ENCODE peak calls at places on chromosomes 6 and 20, in five cellular contexts. I is glutamatergic neuron, V is IMR-90, D is LoVo, Y is AML-193. K is an unnamed sample.

GRCh38 chr20:61797200-61797599 is 268.5 kb downstream of the TAF4 start:
- DNase-seq in V (no peak), D (no peak), Y (no peak), I (peak), K (no peak)

GRCh38 chr6:32096394-32097258 is 12.5 kb downstream of the TNXB start:
- DNase-seq in V (no peak), D (no peak), I (no peak), Y (no peak), K (no peak)

GRCh38 chr6:142827356-142827755 is 117.6 kb downstream of the HIVEP2 start:
- DNase-seq in V (no peak), D (no peak), Y (no peak), I (no peak), K (no peak)

GRCh38 chr6:28738396-28738765 is 185.4 kb downstream of the TRIM27 start:
- DNase-seq in I (no peak), V (no peak), D (no peak), Y (no peak), K (no peak)

GRCh38 chr6:133980168-133980567 is 27.1 kb downstream of the TBPL1 start:
- DNase-seq in Y (no peak), I (no peak), V (no peak), D (no peak), K (no peak)

GRCh38 chr6:116246089-116246488 is 7.8 kb downstream of the TSPYL4 start:
- DNase-seq in I (no peak), V (peak), D (no peak), Y (no peak), K (peak)

GRCh38 chr6:109447087-109447486 is 6.6 kb downstream of the SMPD2 start:
- DNase-seq in Y (no peak), V (no peak), D (no peak), I (no peak), K (no peak)

GRCh38 chr6:36737043-36737785 is 39.6 kb downstream of the RAB44 start:
- DNase-seq in I (no peak), D (no peak), V (no peak), Y (no peak), K (no peak)

GRCh38 chr20:13865156-13865555 is 80.3 kb downstream of the NDUFAF5 start:
- DNase-seq in V (no peak), Y (no peak), I (no peak), D (no peak), K (no peak)

GRCh38 chr6:107217248-107217647 is 101.9 kb upstream of the BEND3 start:
- DNase-seq in Y (no peak), V (no peak), I (no peak), D (no peak), K (no peak)

GRCh38 chr20:33909331-33909921 is 84.3 kb upstream of the RALY start:
- DNase-seq in D (peak), Y (peak), V (peak), I (no peak), K (peak)

GRCh38 chr20:9500121-9500911 is 14.1 kb upstream of the LAMP5 start:
- DNase-seq in I (no peak), V (peak), Y (peak), D (no peak), K (no peak)

GRCh38 chr6:152723398-152723797 is 25.7 kb downstream of the MYCT1 start:
- DNase-seq in Y (no peak), D (no peak), I (peak), V (peak), K (peak)

GRCh38 chr6:133778414-133778813 is 110.5 kb upstream of the TCF21 start:
- DNase-seq in V (peak), Y (no peak), I (no peak), D (no peak), K (peak)

GRCh38 chr20:63741676-63742380 is 2.3 kb downstream of the SLC2A4RG start:
- DNase-seq in D (no peak), V (no peak), Y (no peak), I (no peak), K (no peak)

GRCh38 chr6:5996701-5997419 is 9.9 kb downstream of the NRN1 start:
- DNase-seq in D (peak), I (peak), Y (no peak), V (peak), K (peak)

GRCh38 chr6:79269877-79270276 is 35.4 kb upstream of the HMGN3 start:
- DNase-seq in I (no peak), D (no peak), Y (no peak), V (peak), K (peak)

GRCh38 chr6:75748743-75749538 is at the start of gene MYO6:
- DNase-seq in V (peak), I (peak), Y (no peak), D (peak), K (peak)

GRCh38 chr6:148573922-148574321 is 172.9 kb upstream of the UST start:
- DNase-seq in I (no peak), V (no peak), D (no peak), Y (no peak), K (no peak)

GRCh38 chr6:12718025-12718424 is 1.5 kb downstream of the PHACTR1 start:
- DNase-seq in I (no peak), Y (no peak), D (no peak), V (peak), K (peak)

GRCh38 chr6:88982720-88983119 is 19.3 kb upstream of the RNGTT start:
- DNase-seq in D (peak), Y (peak), I (no peak), V (peak), K (peak)

GRCh38 chr20:36002855-36003254 is 34.5 kb downstream of the CNBD2 start:
- DNase-seq in V (no peak), I (no peak), D (no peak), Y (no peak), K (no peak)

GRCh38 chr20:5757949-5758348 is 7.7 kb downstream of the SHLD1 start:
- DNase-seq in D (no peak), Y (no peak), V (no peak), I (no peak), K (no peak)

GRCh38 chr6:165383323-165383722 is 73.9 kb upstream of the C6orf118 start:
- DNase-seq in I (no peak), V (no peak), Y (no peak), D (no peak), K (no peak)

GRCh38 chr6:135128268-135128914 is 52.7 kb upstream of the MYB start:
- DNase-seq in Y (no peak), V (no peak), D (no peak), I (no peak), K (no peak)

GRCh38 chr6:79230149-79230548 is 4.3 kb downstream of the HMGN3 start:
- DNase-seq in I (no peak), Y (no peak), V (no peak), D (no peak), K (no peak)

GRCh38 chr20:4053516-4053919 is 38.2 kb upstream of the RNF24 start:
- DNase-seq in V (no peak), I (no peak), D (no peak), Y (no peak), K (no peak)

GRCh38 chr6:149896491-149896890 is 1.4 kb downstream of the RAET1E start:
- DNase-seq in I (no peak), D (no peak), V (peak), Y (no peak), K (peak)

K was measured in RPMI7951.